ENCODE peak calls at places on chromosome 21, in five cellular contexts. E is A549, V is K562, M is SK-N-SH, N is GM12878. D is an unnamed sample.

GRCh38 chr21:42315296-42315891 is at the start of gene TFF3:
- DNase-seq in E (no peak), V (no peak), M (no peak), N (no peak), D (no peak)

GRCh38 chr21:29238052-29238966 is 60.4 kb upstream of the BACH1 start:
- DNase-seq in E (no peak), V (no peak), M (no peak), N (no peak), D (peak)

GRCh38 chr21:25561668-25562641 is 45.3 kb downstream of the MRPL39 start:
- DNase-seq in E (no peak), V (no peak), M (peak), N (peak), D (peak)

GRCh38 chr21:44449473-44450363 is 5.6 kb upstream of the LRRC3 start:
- DNase-seq in E (no peak), V (no peak), M (peak), N (no peak), D (no peak)

GRCh38 chr21:35428489-35428888 is 379.4 kb upstream of the RUNX1 start:
- DNase-seq in E (no peak), V (no peak), M (no peak), N (no peak), D (no peak)

GRCh38 chr21:17769049-17769845 is 49.9 kb downstream of the C21orf91 start:
- DNase-seq in E (no peak), V (no peak), M (no peak), N (no peak), D (no peak)

GRCh38 chr21:46552865-46553379 is 52.0 kb downstream of the S100B start:
- DNase-seq in E (no peak), V (no peak), M (no peak), N (no peak), D (no peak)

GRCh38 chr21:25911730-25912401 is 177.1 kb downstream of the GABPA start:
- DNase-seq in E (no peak), V (no peak), M (no peak), N (no peak), D (no peak)

GRCh38 chr21:45158491-45159423 is 84.4 kb downstream of the ADARB1 start:
- DNase-seq in E (no peak), V (no peak), M (no peak), N (no peak), D (no peak)

GRCh38 chr21:32920474-32920873 is 105.3 kb upstream of the OLIG2 start:
- DNase-seq in E (no peak), V (no peak), M (no peak), N (no peak), D (no peak)
- TF ChIP-seq RCOR1 in E (no peak), V (no peak), M (no peak), N (no peak), D (no peak)

DNA sequence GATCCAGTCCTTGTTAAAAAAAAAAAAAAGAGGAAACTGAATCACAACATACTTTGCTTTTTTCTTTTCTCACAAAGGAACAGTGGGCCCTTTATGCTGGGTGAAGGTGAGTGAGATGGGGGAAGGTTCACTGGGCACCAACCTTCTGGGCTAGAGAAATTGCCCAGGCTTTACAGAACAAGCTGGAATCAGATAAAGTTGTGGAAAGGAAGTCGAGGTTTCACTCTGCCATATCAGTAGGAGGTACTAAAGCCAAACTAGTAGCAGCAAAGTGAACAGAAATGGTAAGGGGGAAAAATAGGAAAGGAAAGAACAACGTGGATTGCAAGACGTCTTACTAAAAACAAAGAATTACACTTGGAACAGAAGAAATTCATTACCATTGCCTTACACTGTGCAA is 2.9 kb downstream of the IFNAR2 start:
- DNase-seq in E (no peak), V (peak), M (no peak), N (no peak), D (no peak)
- TF ChIP-seq RCOR1 in E (no peak), V (no peak), M (no peak), N (no peak), D (no peak)

DNA sequence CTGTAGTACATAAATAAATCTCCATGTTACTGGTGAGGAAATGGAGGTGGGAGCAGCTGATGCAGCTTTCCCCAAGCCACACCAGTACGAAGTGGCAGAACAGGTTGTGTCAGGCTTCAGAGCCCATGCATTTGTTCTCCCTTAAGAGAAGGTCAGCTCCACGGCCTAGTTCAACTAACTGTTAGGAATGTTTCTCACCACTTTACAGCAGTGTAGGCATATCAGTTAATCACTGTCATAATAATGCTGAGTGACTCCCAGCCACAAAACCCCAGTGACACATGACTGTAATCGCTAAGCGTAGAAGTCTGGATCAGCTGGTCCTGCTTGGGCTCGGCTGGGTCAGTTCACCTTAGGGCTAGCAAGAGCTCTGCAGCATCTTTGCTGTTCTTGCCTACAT is 90.4 kb downstream of the VPS26C start:
- DNase-seq in E (no peak), V (peak), M (no peak), N (no peak), D (no peak)
- TF ChIP-seq RCOR1 in E (no peak), V (no peak), M (no peak), N (no peak), D (no peak)

GRCh38 chr21:31162827-31163226 is 124.6 kb upstream of the KRTAP19-8 start:
- DNase-seq in E (no peak), V (no peak), M (peak), N (no peak), D (peak)
- TF ChIP-seq RCOR1 in E (no peak), V (no peak), M (peak), N (no peak), D (no peak)

GRCh38 chr21:21690068-21690665 is 692.0 kb downstream of the NCAM2 start:
- DNase-seq in E (no peak), V (no peak), M (no peak), N (no peak), D (no peak)

GRCh38 chr21:21688877-21689276 is 690.7 kb downstream of the NCAM2 start:
- DNase-seq in E (no peak), V (peak), M (peak), N (no peak), D (peak)
- TF ChIP-seq RCOR1 in E (no peak), V (no peak), M (no peak), N (no peak), D (no peak)

GRCh38 chr21:14553422-14553821 is 7.3 kb upstream of the SAMSN1 start:
- DNase-seq in E (no peak), V (no peak), M (no peak), N (no peak), D (no peak)

GRCh38 chr21:14551741-14552140 is 5.6 kb upstream of the SAMSN1 start:
- DNase-seq in E (no peak), V (no peak), M (no peak), N (no peak), D (no peak)

GRCh38 chr21:14559144-14559543 is 13.0 kb upstream of the SAMSN1 start:
- DNase-seq in E (no peak), V (no peak), M (no peak), N (no peak), D (no peak)

GRCh38 chr21:14557413-14557812 is 11.3 kb upstream of the SAMSN1 start:
- DNase-seq in E (no peak), V (no peak), M (no peak), N (no peak), D (no peak)

DNA sequence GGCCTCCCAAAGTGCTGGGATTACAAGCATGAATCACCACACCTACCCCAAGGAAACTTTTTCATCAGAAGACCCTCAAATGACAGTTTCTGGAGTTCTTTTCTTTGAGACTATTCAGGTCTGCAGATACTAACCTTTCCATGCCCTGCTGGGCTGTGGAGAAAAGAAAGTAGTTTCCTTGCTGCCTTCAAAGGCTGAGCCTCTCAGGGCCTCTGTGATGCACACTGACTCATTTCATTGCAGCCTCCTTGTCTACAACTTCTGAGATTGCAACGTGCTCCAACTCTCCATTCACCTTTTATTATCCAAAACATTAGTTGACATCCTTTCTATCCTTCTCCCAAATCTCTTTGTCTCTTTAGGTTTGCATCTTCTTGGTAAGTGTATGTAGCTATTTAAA is 8.8 kb upstream of the SAMSN1 start:
- DNase-seq in E (no peak), V (no peak), M (no peak), N (no peak), D (no peak)
- TF ChIP-seq RCOR1 in E (no peak), V (no peak), M (no peak), N (no peak), D (no peak)

GRCh38 chr21:39341249-39341923 is 7.5 kb downstream of the HMGN1 start:
- DNase-seq in E (no peak), V (no peak), M (no peak), N (no peak), D (no peak)
- TF ChIP-seq RCOR1 in E (no peak), V (no peak), M (no peak), N (no peak), D (no peak)

GRCh38 chr21:41217656-41218380 is 49.9 kb downstream of the BACE2 start:
- DNase-seq in E (no peak), V (peak), M (no peak), N (no peak), D (peak)
- TF ChIP-seq RCOR1 in E (no peak), V (no peak), M (no peak), N (no peak), D (no peak)

D was measured in IMR-90.